ENCODE peak calls at places on chromosomes 11 and 22, in nine cellular contexts. One of them, this sample, is unnamed. For H3K4me1, the result is how much of the 10 kb centered on the place peaks cover.

GRCh38 chr11:60866911-60867870 is at the start of gene ZP1:
- DNase-seq in A549: no peak
- DNase-seq in testis: no peak
- DNase-seq in esophagus muscularis mucosa: no peak
- DNase-seq in ovary: no peak
- DNase-seq in body of pancreas: no peak
- DNase-seq in suprapubic skin: no peak
- DNase-seq in Peyer's patch: no peak
- DNase-seq in gastrocnemius medialis: no peak
- DNase-seq in this sample: no peak

GRCh38 chr11:65695459-65696241 is 16.4 kb upstream of the KAT5 start:
- DNase-seq in body of pancreas: peak
- DNase-seq in ovary: no peak
- DNase-seq in esophagus muscularis mucosa: no peak
- DNase-seq in A549: no peak
- DNase-seq in suprapubic skin: no peak
- DNase-seq in Peyer's patch: no peak
- DNase-seq in testis: peak
- DNase-seq in gastrocnemius medialis: no peak
- DNase-seq in this sample: peak

GRCh38 chr11:78397398-78397797 is 20.2 kb downstream of the GAB2 start:
- DNase-seq in A549: no peak
- DNase-seq in testis: no peak
- DNase-seq in ovary: no peak
- DNase-seq in suprapubic skin: no peak
- DNase-seq in esophagus muscularis mucosa: no peak
- DNase-seq in body of pancreas: no peak
- DNase-seq in gastrocnemius medialis: no peak
- DNase-seq in Peyer's patch: no peak
- DNase-seq in this sample: no peak

GRCh38 chr11:82896183-82896582 is 4.0 kb downstream of the PRCP start:
- DNase-seq in testis: no peak
- DNase-seq in gastrocnemius medialis: no peak
- DNase-seq in body of pancreas: no peak
- DNase-seq in Peyer's patch: no peak
- DNase-seq in ovary: no peak
- DNase-seq in suprapubic skin: no peak
- DNase-seq in A549: no peak
- DNase-seq in esophagus muscularis mucosa: no peak
- DNase-seq in this sample: no peak

GRCh38 chr22:46106279-46107022 is 43.9 kb upstream of the PPARA start:
- DNase-seq in esophagus muscularis mucosa: no peak
- DNase-seq in ovary: no peak
- DNase-seq in suprapubic skin: no peak
- DNase-seq in testis: no peak
- DNase-seq in A549: no peak
- DNase-seq in Peyer's patch: no peak
- DNase-seq in gastrocnemius medialis: no peak
- DNase-seq in body of pancreas: no peak
- DNase-seq in this sample: no peak

GRCh38 chr11:28756977-28757376 is 648.8 kb downstream of the METTL15 start:
- DNase-seq in suprapubic skin: no peak
- DNase-seq in Peyer's patch: no peak
- DNase-seq in esophagus muscularis mucosa: no peak
- DNase-seq in body of pancreas: no peak
- DNase-seq in A549: no peak
- DNase-seq in gastrocnemius medialis: no peak
- DNase-seq in testis: no peak
- DNase-seq in ovary: no peak
- DNase-seq in this sample: no peak

GRCh38 chr11:82998697-82999096 is 73.0 kb downstream of the RAB30 start:
- DNase-seq in A549: no peak
- DNase-seq in esophagus muscularis mucosa: no peak
- DNase-seq in suprapubic skin: no peak
- DNase-seq in ovary: no peak
- DNase-seq in Peyer's patch: no peak
- DNase-seq in body of pancreas: no peak
- DNase-seq in gastrocnemius medialis: no peak
- DNase-seq in testis: no peak
- DNase-seq in this sample: no peak

GRCh38 chr11:67700548-67701262 is 26.3 kb upstream of the ALDH3B2 start:
- DNase-seq in Peyer's patch: no peak
- DNase-seq in testis: no peak
- DNase-seq in esophagus muscularis mucosa: no peak
- DNase-seq in gastrocnemius medialis: no peak
- DNase-seq in A549: no peak
- DNase-seq in body of pancreas: no peak
- DNase-seq in ovary: no peak
- DNase-seq in suprapubic skin: no peak
- DNase-seq in this sample: no peak

GRCh38 chr11:5069272-5069671 is at the start of gene OR52E1:
- DNase-seq in testis: no peak
- DNase-seq in esophagus muscularis mucosa: no peak
- DNase-seq in Peyer's patch: no peak
- DNase-seq in A549: no peak
- DNase-seq in ovary: no peak
- DNase-seq in suprapubic skin: no peak
- DNase-seq in gastrocnemius medialis: no peak
- DNase-seq in body of pancreas: no peak
- DNase-seq in this sample: no peak

GRCh38 chr11:63212742-63213141 is 30.7 kb downstream of the SLC22A25 start:
- DNase-seq in Peyer's patch: no peak
- DNase-seq in esophagus muscularis mucosa: no peak
- DNase-seq in A549: peak
- DNase-seq in body of pancreas: no peak
- DNase-seq in ovary: no peak
- DNase-seq in testis: no peak
- DNase-seq in suprapubic skin: no peak
- DNase-seq in gastrocnemius medialis: no peak
- DNase-seq in this sample: no peak

GRCh38 chr11:216081-216974 is 8.8 kb downstream of the RIC8A start:
- DNase-seq in esophagus muscularis mucosa: no peak
- DNase-seq in body of pancreas: no peak
- DNase-seq in ovary: no peak
- DNase-seq in testis: no peak
- DNase-seq in Peyer's patch: no peak
- DNase-seq in gastrocnemius medialis: no peak
- DNase-seq in suprapubic skin: peak
- DNase-seq in A549: no peak
- DNase-seq in this sample: no peak

GRCh38 chr11:108871152-108871551 is 206.3 kb downstream of the DDX10 start:
- DNase-seq in ovary: peak
- DNase-seq in Peyer's patch: no peak
- DNase-seq in testis: peak
- DNase-seq in esophagus muscularis mucosa: no peak
- DNase-seq in gastrocnemius medialis: no peak
- DNase-seq in body of pancreas: no peak
- DNase-seq in suprapubic skin: no peak
- DNase-seq in A549: no peak
- DNase-seq in this sample: no peak

GRCh38 chr22:40334060-40334459 is 12.2 kb upstream of the ADSL start:
- DNase-seq in testis: no peak
- DNase-seq in ovary: no peak
- DNase-seq in body of pancreas: no peak
- DNase-seq in gastrocnemius medialis: no peak
- DNase-seq in suprapubic skin: no peak
- DNase-seq in Peyer's patch: no peak
- DNase-seq in esophagus muscularis mucosa: no peak
- DNase-seq in A549: no peak
- DNase-seq in this sample: no peak

GRCh38 chr11:100867601-100868000 is 180.5 kb downstream of the ARHGAP42 start:
- DNase-seq in body of pancreas: no peak
- DNase-seq in gastrocnemius medialis: no peak
- DNase-seq in esophagus muscularis mucosa: no peak
- DNase-seq in ovary: no peak
- DNase-seq in Peyer's patch: no peak
- DNase-seq in testis: no peak
- DNase-seq in suprapubic skin: no peak
- DNase-seq in A549: no peak
- DNase-seq in this sample: no peak

GRCh38 chr11:93686812-93687211 is 25.3 kb downstream of the CEP295 start:
- DNase-seq in A549: no peak
- DNase-seq in Peyer's patch: no peak
- DNase-seq in suprapubic skin: no peak
- DNase-seq in esophagus muscularis mucosa: no peak
- DNase-seq in ovary: no peak
- DNase-seq in body of pancreas: no peak
- DNase-seq in gastrocnemius medialis: no peak
- DNase-seq in testis: no peak
- DNase-seq in this sample: no peak

GRCh38 chr22:39176673-39177455 is 24.4 kb upstream of the CBX7 start:
- DNase-seq in ovary: peak
- DNase-seq in A549: no peak
- DNase-seq in esophagus muscularis mucosa: no peak
- DNase-seq in testis: no peak
- DNase-seq in body of pancreas: no peak
- DNase-seq in gastrocnemius medialis: no peak
- DNase-seq in suprapubic skin: no peak
- DNase-seq in Peyer's patch: no peak
- DNase-seq in this sample: no peak

GRCh38 chr11:45314900-45315299 is 28.8 kb upstream of the SYT13 start:
- DNase-seq in A549: no peak
- DNase-seq in ovary: no peak
- DNase-seq in testis: no peak
- DNase-seq in gastrocnemius medialis: no peak
- DNase-seq in Peyer's patch: no peak
- DNase-seq in body of pancreas: no peak
- DNase-seq in suprapubic skin: no peak
- DNase-seq in esophagus muscularis mucosa: no peak
- DNase-seq in this sample: no peak

GRCh38 chr11:33899383-33900037 is 7.6 kb upstream of the LMO2 start:
- DNase-seq in A549: peak
- DNase-seq in Peyer's patch: no peak
- DNase-seq in suprapubic skin: peak
- DNase-seq in gastrocnemius medialis: peak
- DNase-seq in esophagus muscularis mucosa: peak
- DNase-seq in ovary: peak
- DNase-seq in testis: peak
- DNase-seq in body of pancreas: peak
- DNase-seq in this sample: peak

GRCh38 chr11:132586801-132587200 is 945.5 kb downstream of the OPCML start:
- DNase-seq in A549: no peak
- DNase-seq in ovary: no peak
- DNase-seq in suprapubic skin: no peak
- DNase-seq in body of pancreas: no peak
- DNase-seq in testis: no peak
- DNase-seq in esophagus muscularis mucosa: peak
- DNase-seq in Peyer's patch: no peak
- DNase-seq in gastrocnemius medialis: no peak
- DNase-seq in this sample: no peak

GRCh38 chr11:120424185-120424969 is 87.2 kb upstream of the GRIK4 start:
- DNase-seq in A549: no peak
- DNase-seq in ovary: no peak
- DNase-seq in gastrocnemius medialis: no peak
- DNase-seq in Peyer's patch: no peak
- DNase-seq in body of pancreas: no peak
- DNase-seq in esophagus muscularis mucosa: no peak
- DNase-seq in testis: no peak
- DNase-seq in suprapubic skin: no peak
- DNase-seq in this sample: no peak

GRCh38 chr11:103659138-103659734 is 377.2 kb upstream of the DDI1 start:
- DNase-seq in testis: no peak
- DNase-seq in body of pancreas: no peak
- DNase-seq in A549: no peak
- DNase-seq in esophagus muscularis mucosa: no peak
- DNase-seq in ovary: no peak
- DNase-seq in gastrocnemius medialis: no peak
- DNase-seq in Peyer's patch: no peak
- DNase-seq in suprapubic skin: no peak
- DNase-seq in this sample: no peak
- TF ChIP-seq CTCF in testis: peak
- TF ChIP-seq CTCF in body of pancreas: no peak
- TF ChIP-seq CTCF in A549: no peak
- TF ChIP-seq CTCF in esophagus muscularis mucosa: no peak
- TF ChIP-seq CTCF in ovary: no peak
- TF ChIP-seq CTCF in gastrocnemius medialis: no peak
- TF ChIP-seq CTCF in Peyer's patch: no peak
- TF ChIP-seq CTCF in suprapubic skin: no peak
- TF ChIP-seq CTCF in this sample: no peak

DNA sequence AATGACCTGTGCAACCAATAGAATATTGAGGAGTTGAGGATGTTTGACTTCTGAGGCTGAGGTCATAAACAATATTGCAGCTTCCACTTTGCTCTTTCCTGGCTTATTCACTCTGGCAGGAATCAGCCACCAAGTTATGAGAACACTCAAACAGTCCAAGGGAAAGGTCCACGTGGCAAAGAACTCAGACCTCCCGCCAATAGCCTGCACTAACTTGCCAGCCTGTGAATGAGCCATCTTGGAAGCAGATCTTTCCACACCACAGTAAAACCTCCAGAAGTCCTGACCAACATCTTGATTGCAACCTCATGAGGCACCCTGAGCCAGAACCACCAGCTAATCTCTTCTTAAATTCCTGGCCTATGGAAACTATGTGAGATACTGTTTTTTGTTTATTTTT is 22.7 kb upstream of the PICALM start:
- DNase-seq in ovary: no peak
- DNase-seq in Peyer's patch: no peak
- DNase-seq in A549: no peak
- DNase-seq in testis: no peak
- DNase-seq in esophagus muscularis mucosa: no peak
- DNase-seq in gastrocnemius medialis: no peak
- DNase-seq in suprapubic skin: no peak
- DNase-seq in body of pancreas: no peak
- DNase-seq in this sample: no peak
- TF ChIP-seq POLR2A in ovary: no peak
- TF ChIP-seq POLR2A in Peyer's patch: no peak
- TF ChIP-seq POLR2A in A549: no peak
- TF ChIP-seq POLR2A in testis: no peak
- TF ChIP-seq POLR2A in esophagus muscularis mucosa: no peak
- TF ChIP-seq POLR2A in gastrocnemius medialis: no peak
- TF ChIP-seq POLR2A in suprapubic skin: no peak
- TF ChIP-seq POLR2A in body of pancreas: no peak
- TF ChIP-seq POLR2A in this sample: no peak

GRCh38 chr22:41862160-41862529 is 29.2 kb downstream of the SREBF2 start:
- DNase-seq in testis: peak
- DNase-seq in suprapubic skin: no peak
- DNase-seq in body of pancreas: no peak
- DNase-seq in esophagus muscularis mucosa: no peak
- DNase-seq in gastrocnemius medialis: no peak
- DNase-seq in Peyer's patch: peak
- DNase-seq in A549: no peak
- DNase-seq in ovary: no peak
- DNase-seq in this sample: no peak
- H3K4me1 ChIP-seq in testis: under half
- H3K4me1 ChIP-seq in suprapubic skin: under half
- H3K4me1 ChIP-seq in body of pancreas: under half
- H3K4me1 ChIP-seq in esophagus muscularis mucosa: half or more
- H3K4me1 ChIP-seq in gastrocnemius medialis: under half
- H3K4me1 ChIP-seq in Peyer's patch: under half
- H3K4me1 ChIP-seq in A549: under half
- H3K4me1 ChIP-seq in ovary: under half
- H3K4me1 ChIP-seq in this sample: under half

DNA sequence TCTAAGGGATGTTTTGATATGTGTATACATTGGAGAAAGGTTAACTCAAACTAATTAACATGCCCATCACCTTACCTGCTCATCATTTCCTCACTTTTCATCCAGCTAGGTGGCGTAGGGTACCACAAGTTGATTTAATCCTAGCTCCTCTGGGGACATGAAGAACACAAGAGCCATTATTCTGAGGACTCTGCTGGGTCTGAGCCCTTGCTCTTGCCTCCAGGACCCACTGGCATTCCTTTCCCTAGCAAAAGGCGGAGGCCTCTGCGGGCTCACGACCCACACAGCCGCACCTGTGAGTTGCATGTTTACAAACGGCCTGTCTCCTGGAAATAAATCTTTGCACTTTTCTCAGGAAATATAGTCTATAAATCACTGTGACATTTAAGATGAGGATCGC is 871.9 kb downstream of the TBC1D22A start:
- DNase-seq in body of pancreas: no peak
- DNase-seq in ovary: no peak
- DNase-seq in esophagus muscularis mucosa: peak
- DNase-seq in A549: no peak
- DNase-seq in suprapubic skin: no peak
- DNase-seq in testis: no peak
- DNase-seq in gastrocnemius medialis: no peak
- DNase-seq in Peyer's patch: peak
- DNase-seq in this sample: no peak
- TF ChIP-seq CTCF in body of pancreas: no peak
- TF ChIP-seq CTCF in ovary: no peak
- TF ChIP-seq CTCF in esophagus muscularis mucosa: no peak
- TF ChIP-seq CTCF in A549: no peak
- TF ChIP-seq CTCF in suprapubic skin: no peak
- TF ChIP-seq CTCF in testis: no peak
- TF ChIP-seq CTCF in gastrocnemius medialis: no peak
- TF ChIP-seq CTCF in Peyer's patch: no peak
- TF ChIP-seq CTCF in this sample: no peak

This sample was measured in breast epithelium.